ENCODE peak calls at places on chromosomes 7 and 10, in seven cellular contexts. One of them, this sample, is unnamed.
A peak's percentile ranks its signal among the peaks of the same experiment; 100 is the strongest.

GRCh38 chr7:27916372-27916771 is 176.4 kb downstream of the TAX1BP1 start:
- DNase-seq in HepG2: no peak
- DNase-seq in GM12878: no peak
- DNase-seq in HCT116: peak; percentile 44
- DNase-seq in H1: no peak
- DNase-seq in Panc1: no peak
- DNase-seq in K562: no peak
- DNase-seq in this sample: no peak

GRCh38 chr7:1926908-1927306 is 256.8 kb downstream of the ELFN1 start:
- DNase-seq in GM12878: no peak
- DNase-seq in H1: no peak
- DNase-seq in HCT116: no peak
- DNase-seq in K562: no peak
- DNase-seq in Panc1: no peak
- DNase-seq in HepG2: no peak
- DNase-seq in this sample: no peak

GRCh38 chr10:121597504-121598241 is 571 bp downstream of the FGFR2 start:
- DNase-seq in HepG2: no peak
- DNase-seq in K562: no peak
- DNase-seq in Panc1: no peak
- DNase-seq in H1: no peak
- DNase-seq in HCT116: no peak
- DNase-seq in GM12878: no peak
- DNase-seq in this sample: peak; percentile 83

GRCh38 chr7:146116452-146117219 is at the start of gene CNTNAP2:
- DNase-seq in H1: peak; percentile 50
- DNase-seq in Panc1: no peak
- DNase-seq in HepG2: no peak
- DNase-seq in HCT116: no peak
- DNase-seq in GM12878: no peak
- DNase-seq in K562: no peak
- DNase-seq in this sample: peak; percentile 86

GRCh38 chr7:121288894-121289293 is 39.9 kb upstream of the WNT16 start:
- DNase-seq in GM12878: no peak
- DNase-seq in H1: no peak
- DNase-seq in K562: no peak
- DNase-seq in Panc1: no peak
- DNase-seq in HCT116: peak; percentile 79
- DNase-seq in HepG2: no peak
- DNase-seq in this sample: no peak

GRCh38 chr10:49139866-49140195 is 6.0 kb upstream of the FAM170B start:
- DNase-seq in Panc1: no peak
- DNase-seq in GM12878: no peak
- DNase-seq in HepG2: no peak
- DNase-seq in K562: no peak
- DNase-seq in H1: no peak
- DNase-seq in HCT116: peak; percentile 37
- DNase-seq in this sample: no peak

GRCh38 chr7:94001396-94001795 is 2.8 kb downstream of the BET1 start:
- DNase-seq in HepG2: no peak
- DNase-seq in K562: no peak
- DNase-seq in GM12878: no peak
- DNase-seq in HCT116: no peak
- DNase-seq in H1: no peak
- DNase-seq in Panc1: no peak
- DNase-seq in this sample: no peak

GRCh38 chr7:152402384-152403250 is 33.2 kb downstream of the KMT2C start:
- DNase-seq in HepG2: no peak
- DNase-seq in Panc1: no peak
- DNase-seq in GM12878: no peak
- DNase-seq in K562: no peak
- DNase-seq in H1: no peak
- DNase-seq in HCT116: no peak
- DNase-seq in this sample: no peak

GRCh38 chr7:51649-52048 is 140.7 kb upstream of the FAM20C start:
- DNase-seq in HCT116: no peak
- DNase-seq in K562: no peak
- DNase-seq in Panc1: no peak
- DNase-seq in HepG2: no peak
- DNase-seq in GM12878: no peak
- DNase-seq in H1: no peak
- DNase-seq in this sample: no peak

GRCh38 chr10:101244321-101245050 is 15.2 kb upstream of the LBX1 start:
- DNase-seq in K562: no peak
- DNase-seq in HCT116: peak; percentile 26
- DNase-seq in HepG2: no peak
- DNase-seq in GM12878: no peak
- DNase-seq in H1: no peak
- DNase-seq in Panc1: no peak
- DNase-seq in this sample: no peak

GRCh38 chr10:94024407-94024806 is 30.7 kb downstream of the PLCE1 start:
- DNase-seq in K562: no peak
- DNase-seq in HepG2: no peak
- DNase-seq in H1: no peak
- DNase-seq in HCT116: no peak
- DNase-seq in Panc1: no peak
- DNase-seq in GM12878: no peak
- DNase-seq in this sample: no peak

GRCh38 chr10:99337261-99337905 is 8.2 kb downstream of the CNNM1 start:
- DNase-seq in HepG2: no peak
- DNase-seq in HCT116: no peak
- DNase-seq in K562: no peak
- DNase-seq in Panc1: no peak
- DNase-seq in H1: no peak
- DNase-seq in GM12878: no peak
- DNase-seq in this sample: peak; percentile 22

GRCh38 chr7:76338298-76339084 is 20.3 kb downstream of the YWHAG start:
- DNase-seq in Panc1: no peak
- DNase-seq in H1: no peak
- DNase-seq in HCT116: no peak
- DNase-seq in K562: no peak
- DNase-seq in HepG2: no peak
- DNase-seq in GM12878: no peak
- DNase-seq in this sample: no peak

GRCh38 chr10:117425908-117426566 is 50.8 kb upstream of the PDZD8 start:
- DNase-seq in H1: no peak
- DNase-seq in HepG2: no peak
- DNase-seq in GM12878: no peak
- DNase-seq in HCT116: no peak
- DNase-seq in K562: no peak
- DNase-seq in Panc1: no peak
- DNase-seq in this sample: no peak

GRCh38 chr7:31000161-31000693 is 36.5 kb downstream of the GHRHR start:
- DNase-seq in HCT116: no peak
- DNase-seq in GM12878: no peak
- DNase-seq in HepG2: no peak
- DNase-seq in Panc1: no peak
- DNase-seq in H1: no peak
- DNase-seq in K562: no peak
- DNase-seq in this sample: no peak

GRCh38 chr10:31896972-31897384 is 31.7 kb downstream of the ARHGAP12 start:
- DNase-seq in Panc1: no peak
- DNase-seq in K562: no peak
- DNase-seq in GM12878: no peak
- DNase-seq in HepG2: no peak
- DNase-seq in H1: no peak
- DNase-seq in HCT116: peak; percentile 48
- DNase-seq in this sample: no peak

GRCh38 chr7:92749832-92750231 is 86.5 kb downstream of the CDK6 start:
- DNase-seq in K562: no peak
- DNase-seq in GM12878: no peak
- DNase-seq in H1: no peak
- DNase-seq in HCT116: no peak
- DNase-seq in HepG2: peak; percentile 15
- DNase-seq in Panc1: no peak
- DNase-seq in this sample: no peak

GRCh38 chr10:34904191-34904590 is 89.1 kb upstream of the PARD3 start:
- DNase-seq in Panc1: no peak
- DNase-seq in HCT116: no peak
- DNase-seq in HepG2: no peak
- DNase-seq in GM12878: no peak
- DNase-seq in K562: no peak
- DNase-seq in H1: no peak
- DNase-seq in this sample: no peak

GRCh38 chr10:34906021-34906965 is 91.2 kb upstream of the PARD3 start:
- DNase-seq in H1: no peak
- DNase-seq in HCT116: no peak
- DNase-seq in HepG2: peak; percentile 20
- DNase-seq in K562: no peak
- DNase-seq in Panc1: no peak
- DNase-seq in GM12878: no peak
- DNase-seq in this sample: peak; percentile 30

GRCh38 chr10:34908472-34908871 is 93.4 kb upstream of the PARD3 start:
- DNase-seq in HCT116: no peak
- DNase-seq in K562: no peak
- DNase-seq in H1: no peak
- DNase-seq in Panc1: no peak
- DNase-seq in GM12878: no peak
- DNase-seq in HepG2: no peak
- DNase-seq in this sample: peak; percentile 44

GRCh38 chr10:34907743-34908425 is 92.8 kb upstream of the PARD3 start:
- DNase-seq in GM12878: no peak
- DNase-seq in Panc1: no peak
- DNase-seq in K562: no peak
- DNase-seq in H1: no peak
- DNase-seq in HCT116: no peak
- DNase-seq in HepG2: no peak
- DNase-seq in this sample: no peak

DNA sequence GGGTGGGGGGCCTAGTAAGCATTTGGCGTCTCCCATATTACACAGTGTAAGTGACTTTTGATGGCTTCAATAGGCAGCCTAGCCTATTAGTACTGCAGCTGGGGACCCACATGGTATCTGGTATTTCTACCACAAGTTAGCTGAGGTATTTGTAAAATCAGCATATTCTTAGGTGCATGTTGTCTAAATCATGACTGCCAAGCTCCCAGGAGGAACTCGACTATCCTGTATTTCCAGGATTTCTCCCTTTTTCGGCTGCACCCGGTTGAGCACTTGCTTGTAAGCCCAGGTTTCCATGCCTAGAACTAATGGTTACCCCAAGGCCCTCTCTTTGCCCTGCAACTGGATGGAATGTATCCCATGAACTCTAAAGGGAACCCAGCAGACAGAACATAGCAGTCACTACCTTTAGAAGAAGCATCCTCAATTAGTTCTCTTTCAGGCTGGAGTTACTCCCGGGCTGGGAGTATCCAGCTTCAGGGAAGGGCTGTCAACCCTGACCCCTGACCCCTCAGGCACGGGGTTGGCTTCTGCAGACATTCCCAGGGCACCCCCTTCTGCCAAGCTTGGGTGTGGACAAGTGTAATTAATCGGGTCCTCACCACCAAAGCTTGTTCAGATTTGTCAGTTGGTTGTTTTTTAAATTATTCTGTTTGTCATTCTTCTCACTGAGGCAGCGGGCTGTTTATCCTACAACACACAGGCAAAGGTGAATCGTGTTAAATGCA is 90.3 kb upstream of the PARD3 start:
- DNase-seq in GM12878: no peak
- DNase-seq in K562: no peak
- DNase-seq in HCT116: no peak
- DNase-seq in HepG2: no peak
- DNase-seq in Panc1: no peak
- DNase-seq in H1: no peak
- DNase-seq in this sample: no peak
- TF ChIP-seq SIN3A in GM12878: no peak
- TF ChIP-seq SIN3A in K562: no peak
- TF ChIP-seq SIN3A in HCT116: no peak
- TF ChIP-seq SIN3A in HepG2: no peak
- TF ChIP-seq SIN3A in Panc1: no peak
- TF ChIP-seq SIN3A in H1: no peak
- TF ChIP-seq SIN3A in this sample: no peak

GRCh38 chr7:65444899-65445823 is 71.5 kb downstream of the ZNF92 start:
- DNase-seq in Panc1: no peak
- DNase-seq in HepG2: peak; percentile 98
- DNase-seq in GM12878: no peak
- DNase-seq in K562: no peak
- DNase-seq in H1: no peak
- DNase-seq in HCT116: no peak
- DNase-seq in this sample: no peak

GRCh38 chr7:65444211-65444842 is 70.7 kb downstream of the ZNF92 start:
- DNase-seq in HCT116: no peak
- DNase-seq in GM12878: no peak
- DNase-seq in K562: no peak
- DNase-seq in H1: no peak
- DNase-seq in Panc1: no peak
- DNase-seq in HepG2: peak; percentile 79
- DNase-seq in this sample: no peak

GRCh38 chr7:65438593-65438992 is 64.9 kb downstream of the ZNF92 start:
- DNase-seq in GM12878: no peak
- DNase-seq in K562: no peak
- DNase-seq in H1: no peak
- DNase-seq in HepG2: no peak
- DNase-seq in Panc1: no peak
- DNase-seq in HCT116: peak; percentile 32
- DNase-seq in this sample: no peak

GRCh38 chr7:65436163-65436562 is 62.5 kb downstream of the ZNF92 start:
- DNase-seq in Panc1: no peak
- DNase-seq in K562: no peak
- DNase-seq in GM12878: no peak
- DNase-seq in H1: no peak
- DNase-seq in HCT116: no peak
- DNase-seq in HepG2: no peak
- DNase-seq in this sample: no peak

DNA sequence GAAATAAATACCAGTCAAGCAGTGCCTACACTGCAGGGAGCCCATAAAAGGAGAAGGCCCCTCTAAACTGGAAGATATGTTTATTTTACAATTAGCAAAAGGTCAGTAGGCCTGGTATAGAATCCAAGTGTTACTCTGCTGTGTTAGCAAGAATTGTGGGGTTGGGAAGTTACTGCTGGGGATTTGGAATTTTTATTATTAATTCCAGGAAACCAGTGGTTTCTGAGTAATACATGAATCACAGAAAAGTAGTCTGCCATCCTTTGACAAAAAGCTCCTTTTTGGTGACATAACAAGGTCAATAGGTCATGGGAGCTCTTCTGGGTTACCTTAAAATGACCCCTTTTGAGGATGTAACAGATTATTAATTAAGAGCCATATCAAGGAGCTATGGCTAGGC is 67.4 kb downstream of the ZNF92 start:
- DNase-seq in H1: no peak
- DNase-seq in Panc1: no peak
- DNase-seq in GM12878: no peak
- DNase-seq in K562: no peak
- DNase-seq in HCT116: no peak
- DNase-seq in HepG2: no peak
- DNase-seq in this sample: no peak
- TF ChIP-seq SIN3A in H1: no peak
- TF ChIP-seq SIN3A in Panc1: no peak
- TF ChIP-seq SIN3A in GM12878: no peak
- TF ChIP-seq SIN3A in K562: no peak
- TF ChIP-seq SIN3A in HCT116: no peak
- TF ChIP-seq SIN3A in HepG2: no peak
- TF ChIP-seq SIN3A in this sample: no peak

GRCh38 chr10:43354325-43354635 is 17.2 kb upstream of the FXYD4 start:
- DNase-seq in H1: no peak
- DNase-seq in HepG2: no peak
- DNase-seq in Panc1: no peak
- DNase-seq in GM12878: no peak
- DNase-seq in HCT116: no peak
- DNase-seq in K562: peak; percentile 46
- DNase-seq in this sample: peak; percentile 33
- TF ChIP-seq SIN3A in H1: no peak
- TF ChIP-seq SIN3A in HepG2: no peak
- TF ChIP-seq SIN3A in Panc1: no peak
- TF ChIP-seq SIN3A in GM12878: no peak
- TF ChIP-seq SIN3A in HCT116: no peak
- TF ChIP-seq SIN3A in K562: no peak
- TF ChIP-seq SIN3A in this sample: no peak

GRCh38 chr10:71849461-71849908 is 1.6 kb downstream of the PSAP start:
- DNase-seq in HCT116: no peak
- DNase-seq in H1: no peak
- DNase-seq in HepG2: no peak
- DNase-seq in K562: no peak
- DNase-seq in GM12878: no peak
- DNase-seq in Panc1: no peak
- DNase-seq in this sample: no peak
- TF ChIP-seq SIN3A in HCT116: no peak
- TF ChIP-seq SIN3A in H1: no peak
- TF ChIP-seq SIN3A in HepG2: no peak
- TF ChIP-seq SIN3A in K562: peak; percentile 81
- TF ChIP-seq SIN3A in GM12878: no peak
- TF ChIP-seq SIN3A in Panc1: no peak
- TF ChIP-seq SIN3A in this sample: no peak